ENCODE peak calls at places on chromosomes 1 and 21, in six cellular contexts. One of them, this sample, is unnamed.

GRCh38 chr1:38274974-38275373 is 228.4 kb upstream of the POU3F1 start:
- DNase-seq in HEK293T: no peak
- DNase-seq in K562: peak; percentile 37
- DNase-seq in HepG2: no peak
- DNase-seq in A549: no peak
- DNase-seq in GM12878: no peak
- DNase-seq in this sample: no peak

GRCh38 chr1:35768350-35769187 is 1.2 kb downstream of the CLSPN start:
- DNase-seq in GM12878: no peak
- DNase-seq in HepG2: no peak
- DNase-seq in A549: no peak
- DNase-seq in K562: peak; percentile 31
- DNase-seq in HEK293T: no peak
- DNase-seq in this sample: no peak

GRCh38 chr21:37562920-37563640 is 196.5 kb downstream of the DYRK1A start:
- DNase-seq in GM12878: no peak
- DNase-seq in HEK293T: no peak
- DNase-seq in K562: peak; percentile 42
- DNase-seq in HepG2: no peak
- DNase-seq in A549: no peak
- DNase-seq in this sample: no peak

GRCh38 chr1:196680107-196680506 is 28.3 kb downstream of the CFH start:
- DNase-seq in K562: no peak
- DNase-seq in HepG2: no peak
- DNase-seq in GM12878: no peak
- DNase-seq in HEK293T: no peak
- DNase-seq in A549: no peak
- DNase-seq in this sample: peak; percentile 60

GRCh38 chr1:116842654-116843053 is 67.1 kb upstream of the PTGFRN start:
- DNase-seq in HepG2: peak; percentile 14
- DNase-seq in HEK293T: no peak
- DNase-seq in K562: no peak
- DNase-seq in A549: no peak
- DNase-seq in GM12878: no peak
- DNase-seq in this sample: no peak

GRCh38 chr1:54987830-54988705 is 7.6 kb downstream of the TMEM61 start:
- DNase-seq in K562: no peak
- DNase-seq in HEK293T: no peak
- DNase-seq in GM12878: no peak
- DNase-seq in HepG2: no peak
- DNase-seq in A549: no peak
- DNase-seq in this sample: peak; percentile 69

GRCh38 chr1:42830631-42831030 is 13.4 kb upstream of the SVBP start:
- DNase-seq in HepG2: no peak
- DNase-seq in K562: no peak
- DNase-seq in A549: no peak
- DNase-seq in GM12878: no peak
- DNase-seq in HEK293T: no peak
- DNase-seq in this sample: no peak

GRCh38 chr21:26801524-26801923 is 43.7 kb downstream of the ADAMTS1 start:
- DNase-seq in GM12878: no peak
- DNase-seq in A549: no peak
- DNase-seq in HEK293T: peak; percentile 25
- DNase-seq in K562: no peak
- DNase-seq in HepG2: no peak
- DNase-seq in this sample: peak; percentile 94

GRCh38 chr1:93317207-93317606 is 28.5 kb upstream of the DR1 start:
- DNase-seq in HEK293T: no peak
- DNase-seq in A549: no peak
- DNase-seq in HepG2: no peak
- DNase-seq in GM12878: no peak
- DNase-seq in K562: no peak
- DNase-seq in this sample: no peak

GRCh38 chr1:31264790-31265386 is 25.2 kb upstream of the NKAIN1 start:
- DNase-seq in K562: no peak
- DNase-seq in HEK293T: no peak
- DNase-seq in GM12878: no peak
- DNase-seq in A549: no peak
- DNase-seq in HepG2: no peak
- DNase-seq in this sample: no peak

GRCh38 chr1:66985835-66986234 is 61.0 kb downstream of the MIER1 start:
- DNase-seq in HepG2: no peak
- DNase-seq in HEK293T: no peak
- DNase-seq in GM12878: no peak
- DNase-seq in A549: no peak
- DNase-seq in K562: no peak
- DNase-seq in this sample: no peak

GRCh38 chr1:15799928-15800835 is 7.3 kb downstream of the UQCRHL start:
- DNase-seq in GM12878: no peak
- DNase-seq in K562: peak; percentile 75
- DNase-seq in HEK293T: peak; percentile 37
- DNase-seq in HepG2: peak; percentile 98
- DNase-seq in A549: peak; percentile 89
- DNase-seq in this sample: peak; percentile 31

GRCh38 chr1:20083178-20083944 is 13.4 kb downstream of the PLA2G5 start:
- DNase-seq in HepG2: no peak
- DNase-seq in K562: no peak
- DNase-seq in A549: no peak
- DNase-seq in HEK293T: no peak
- DNase-seq in GM12878: no peak
- DNase-seq in this sample: no peak

GRCh38 chr1:155184835-155185782 is 11.5 kb downstream of the TRIM46 start:
- DNase-seq in HepG2: no peak
- DNase-seq in HEK293T: no peak
- DNase-seq in A549: no peak
- DNase-seq in GM12878: peak; percentile 72
- DNase-seq in K562: no peak
- DNase-seq in this sample: no peak

GRCh38 chr1:41627491-41628280 is 143.2 kb upstream of the EDN2 start:
- DNase-seq in A549: no peak
- DNase-seq in HEK293T: no peak
- DNase-seq in K562: no peak
- DNase-seq in HepG2: no peak
- DNase-seq in GM12878: no peak
- DNase-seq in this sample: no peak

GRCh38 chr1:51690285-51690961 is 73.5 kb downstream of the OSBPL9 start:
- DNase-seq in HepG2: peak; percentile 99
- DNase-seq in A549: peak; percentile 15
- DNase-seq in K562: no peak
- DNase-seq in GM12878: no peak
- DNase-seq in HEK293T: no peak
- DNase-seq in this sample: peak; percentile 92

GRCh38 chr1:47561523-47562007 is 123.7 kb downstream of the FOXD2 start:
- DNase-seq in HepG2: no peak
- DNase-seq in K562: no peak
- DNase-seq in A549: no peak
- DNase-seq in HEK293T: no peak
- DNase-seq in GM12878: no peak
- DNase-seq in this sample: no peak

GRCh38 chr1:22778842-22779520 is 68.3 kb downstream of the EPHB2 start:
- DNase-seq in A549: no peak
- DNase-seq in GM12878: no peak
- DNase-seq in K562: no peak
- DNase-seq in HEK293T: no peak
- DNase-seq in HepG2: no peak
- DNase-seq in this sample: no peak

GRCh38 chr21:37373539-37373938 is 7.0 kb downstream of the DYRK1A start:
- DNase-seq in HepG2: no peak
- DNase-seq in HEK293T: no peak
- DNase-seq in A549: no peak
- DNase-seq in GM12878: no peak
- DNase-seq in K562: peak; percentile 38
- DNase-seq in this sample: no peak

GRCh38 chr1:194517567-194517966 is 1331.2 kb upstream of the B3GALT2 start:
- DNase-seq in HepG2: no peak
- DNase-seq in HEK293T: no peak
- DNase-seq in GM12878: no peak
- DNase-seq in A549: no peak
- DNase-seq in K562: no peak
- DNase-seq in this sample: no peak

GRCh38 chr1:219031821-219032220 is 141.9 kb upstream of the LYPLAL1 start:
- DNase-seq in K562: no peak
- DNase-seq in A549: no peak
- DNase-seq in HEK293T: no peak
- DNase-seq in GM12878: no peak
- DNase-seq in HepG2: no peak
- DNase-seq in this sample: no peak

GRCh38 chr1:241440904-241441303 is 78.7 kb downstream of the FH start:
- DNase-seq in A549: no peak
- DNase-seq in HEK293T: no peak
- DNase-seq in GM12878: no peak
- DNase-seq in HepG2: no peak
- DNase-seq in K562: no peak
- DNase-seq in this sample: peak; percentile 21

GRCh38 chr1:28663871-28664470 is 4.6 kb upstream of the GMEB1 start:
- DNase-seq in GM12878: no peak
- DNase-seq in A549: no peak
- DNase-seq in HepG2: no peak
- DNase-seq in K562: no peak
- DNase-seq in HEK293T: no peak
- DNase-seq in this sample: no peak

GRCh38 chr1:30984991-30985503 is 76.5 kb upstream of the SDC3 start:
- DNase-seq in HepG2: no peak
- DNase-seq in K562: no peak
- DNase-seq in HEK293T: no peak
- DNase-seq in A549: no peak
- DNase-seq in GM12878: no peak
- DNase-seq in this sample: no peak

GRCh38 chr1:68111804-68112436 is 61.5 kb upstream of the DIRAS3 start:
- DNase-seq in A549: peak; percentile 56
- DNase-seq in K562: peak; percentile 42
- DNase-seq in HEK293T: peak; percentile 62
- DNase-seq in GM12878: no peak
- DNase-seq in HepG2: no peak
- DNase-seq in this sample: peak; percentile 93

GRCh38 chr1:4171480-4172450 is 271.7 kb upstream of the C1orf174 start:
- DNase-seq in GM12878: no peak
- DNase-seq in HepG2: no peak
- DNase-seq in A549: no peak
- DNase-seq in K562: peak; percentile 4
- DNase-seq in HEK293T: peak; percentile 2
- DNase-seq in this sample: no peak

DNA sequence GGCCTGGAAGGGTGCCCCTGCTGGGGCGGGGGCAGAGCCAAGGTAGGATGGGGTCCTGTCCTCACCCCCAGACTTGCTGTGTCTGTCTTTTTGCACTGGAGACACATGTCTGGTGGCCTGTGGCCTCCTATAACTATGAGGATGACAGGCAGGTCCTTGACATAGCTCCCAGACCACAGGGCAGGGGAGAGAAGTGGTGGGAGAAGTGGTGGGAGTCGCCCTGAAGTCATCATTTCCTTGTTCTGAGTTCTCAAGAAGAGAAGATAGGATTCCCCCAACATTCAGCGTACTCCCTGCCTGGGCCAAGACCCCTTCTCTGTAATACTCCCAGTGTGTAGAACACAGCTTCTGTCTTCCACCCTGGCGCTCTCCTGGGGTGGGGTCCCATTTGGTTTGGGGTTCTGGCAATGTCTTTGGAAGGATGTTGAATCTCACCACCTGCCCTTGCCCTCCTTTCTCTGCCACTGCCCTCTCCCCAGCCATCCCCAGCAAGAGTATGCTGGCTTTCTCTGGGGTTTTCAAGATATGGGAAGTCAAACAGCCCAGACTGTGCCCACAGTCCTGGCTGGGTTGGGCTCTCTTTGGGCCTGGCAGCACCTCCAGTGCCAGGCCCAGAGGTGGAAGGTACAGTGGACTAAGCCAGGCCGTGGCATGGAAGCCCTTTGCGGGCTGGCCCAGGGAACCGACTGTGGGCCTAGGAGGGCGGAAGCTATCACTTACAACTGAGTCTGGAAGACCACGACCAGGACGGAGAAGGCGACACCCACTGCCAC is 19.4 kb downstream of the SLC26A9 start:
- DNase-seq in A549: no peak
- DNase-seq in HEK293T: no peak
- DNase-seq in HepG2: no peak
- DNase-seq in GM12878: no peak
- DNase-seq in K562: no peak
- DNase-seq in this sample: no peak
- TF ChIP-seq BHLHE40 in A549: no peak
- TF ChIP-seq BHLHE40 in HEK293T: no peak
- TF ChIP-seq BHLHE40 in HepG2: no peak
- TF ChIP-seq BHLHE40 in GM12878: no peak
- TF ChIP-seq BHLHE40 in K562: no peak
- TF ChIP-seq BHLHE40 in this sample: no peak

GRCh38 chr1:76622774-76623173 is 244.5 kb upstream of the ST6GALNAC5 start:
- DNase-seq in A549: no peak
- DNase-seq in HepG2: no peak
- DNase-seq in HEK293T: no peak
- DNase-seq in GM12878: no peak
- DNase-seq in K562: no peak
- DNase-seq in this sample: no peak

GRCh38 chr1:76627498-76627897 is 239.8 kb upstream of the ST6GALNAC5 start:
- DNase-seq in GM12878: no peak
- DNase-seq in HepG2: no peak
- DNase-seq in A549: no peak
- DNase-seq in K562: no peak
- DNase-seq in HEK293T: no peak
- DNase-seq in this sample: no peak

GRCh38 chr1:76620371-76620770 is 246.9 kb upstream of the ST6GALNAC5 start:
- DNase-seq in HepG2: no peak
- DNase-seq in A549: no peak
- DNase-seq in K562: no peak
- DNase-seq in GM12878: no peak
- DNase-seq in HEK293T: no peak
- DNase-seq in this sample: no peak

GRCh38 chr1:76625887-76626286 is 241.4 kb upstream of the ST6GALNAC5 start:
- DNase-seq in GM12878: no peak
- DNase-seq in HEK293T: peak; percentile 16
- DNase-seq in HepG2: no peak
- DNase-seq in K562: no peak
- DNase-seq in A549: no peak
- DNase-seq in this sample: no peak
- TF ChIP-seq BHLHE40 in GM12878: no peak
- TF ChIP-seq BHLHE40 in HEK293T: no peak
- TF ChIP-seq BHLHE40 in HepG2: no peak
- TF ChIP-seq BHLHE40 in K562: no peak
- TF ChIP-seq BHLHE40 in A549: no peak
- TF ChIP-seq BHLHE40 in this sample: no peak

DNA sequence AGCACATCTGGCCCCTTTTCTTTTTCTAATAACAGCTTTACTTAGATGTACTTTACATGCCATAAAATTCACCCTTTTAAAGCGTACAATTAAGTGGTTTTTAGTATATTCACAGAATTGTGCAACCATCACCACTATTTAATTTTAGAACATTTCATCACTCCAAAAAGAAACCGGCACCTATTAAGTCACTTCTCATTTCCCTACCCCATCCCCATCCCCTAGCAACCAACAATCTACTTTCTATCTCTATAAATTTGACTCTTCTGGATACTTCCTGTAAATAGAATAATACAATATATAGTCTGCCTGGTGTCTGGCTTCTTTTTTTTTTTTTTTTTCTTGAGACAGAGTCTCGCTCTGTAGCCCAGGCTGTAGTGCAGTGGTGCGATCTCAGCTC is 59.5 kb upstream of the ENAH start:
- DNase-seq in HepG2: no peak
- DNase-seq in K562: no peak
- DNase-seq in A549: no peak
- DNase-seq in HEK293T: no peak
- DNase-seq in GM12878: no peak
- DNase-seq in this sample: no peak
- TF ChIP-seq BHLHE40 in HepG2: no peak
- TF ChIP-seq BHLHE40 in K562: no peak
- TF ChIP-seq BHLHE40 in A549: no peak
- TF ChIP-seq BHLHE40 in HEK293T: no peak
- TF ChIP-seq BHLHE40 in GM12878: no peak
- TF ChIP-seq BHLHE40 in this sample: no peak

GRCh38 chr1:45322486-45323040 is 4.1 kb upstream of the HPDL start:
- DNase-seq in GM12878: no peak
- DNase-seq in HepG2: no peak
- DNase-seq in K562: no peak
- DNase-seq in A549: no peak
- DNase-seq in HEK293T: no peak
- DNase-seq in this sample: no peak
- TF ChIP-seq BHLHE40 in GM12878: no peak
- TF ChIP-seq BHLHE40 in HepG2: no peak
- TF ChIP-seq BHLHE40 in K562: no peak
- TF ChIP-seq BHLHE40 in A549: no peak
- TF ChIP-seq BHLHE40 in HEK293T: no peak
- TF ChIP-seq BHLHE40 in this sample: no peak